ENCODE peak calls at places on chromosomes 2 and 18, in ten cellular contexts. U, E, K, Z, G, Y, X, S, T and R are unnamed samples.

GRCh38 chr2:201532686-201533304 is 81.3 kb downstream of the STRADB start:
- DNase-seq in U (no peak), E (peak; percentile 52), K (peak; percentile 93), Z (no peak), G (peak; percentile 89), Y (no peak), X (no peak), S (no peak), T (no peak), R (no peak)

GRCh38 chr2:171522804-171523338 is 597 bp downstream of the CYBRD1 start:
- DNase-seq in U (no peak), E (peak; percentile 41), K (peak; percentile 2), Z (no peak), G (peak; percentile 69), Y (peak; percentile 5), X (no peak), S (no peak), T (no peak), R (peak; percentile 57)

GRCh38 chr2:233108611-233109490 is 48.7 kb downstream of the INPP5D start:
- DNase-seq in U (no peak), E (no peak), K (no peak), Z (no peak), G (no peak), Y (no peak), X (no peak), S (no peak), T (no peak), R (no peak)

GRCh38 chr2:54986266-54986665 is 64.0 kb downstream of the RTN4 start:
- DNase-seq in U (no peak), E (no peak), K (no peak), Z (no peak), G (no peak), Y (no peak), X (no peak), S (no peak), T (no peak), R (no peak)

GRCh38 chr2:65056990-65057375 is 767 bp downstream of the CEP68 start:
- DNase-seq in U (no peak), E (no peak), K (no peak), Z (no peak), G (no peak), Y (no peak), X (no peak), S (no peak), T (no peak), R (no peak)

GRCh38 chr2:177817300-177817699 is 255.3 kb downstream of the PDE11A start:
- DNase-seq in U (no peak), E (no peak), K (no peak), Z (no peak), G (no peak), Y (no peak), X (no peak), S (no peak), T (no peak), R (no peak)

GRCh38 chr2:110732422-110733413 is at the start of gene ACOXL:
- DNase-seq in U (no peak), E (no peak), K (peak; percentile 44), Z (no peak), G (no peak), Y (no peak), X (no peak), S (no peak), T (peak; percentile 36), R (no peak)

GRCh38 chr2:158894078-158894477 is 74.4 kb upstream of the TANC1 start:
- DNase-seq in U (no peak), E (no peak), K (no peak), Z (no peak), G (peak; percentile 84), Y (no peak), X (no peak), S (no peak), T (no peak), R (no peak)

GRCh38 chr18:40046596-40046995 is 1908.4 kb upstream of the PIK3C3 start:
- DNase-seq in U (no peak), E (no peak), K (no peak), Z (no peak), G (no peak), Y (no peak), X (no peak), S (no peak), T (no peak), R (no peak)